ENCODE peak calls at places on chromosomes 5 and 9, in ten cellular contexts. W is GM23248, Y is transverse colon, P is lung, A is pancreas, S is right cardiac atrium, E is stomach, L is PC-9, V is body of pancreas, D is aorta. B is an unnamed sample. For H3K4me1 and H3K9me3, the result is how much of the 10 kb centered on the place peaks cover.

GRCh38 chr9:137396227-137396626 is 26.7 kb downstream of the EXD3 start:
- DNase-seq in E (no peak), V (no peak), P (no peak), Y (no peak), S (no peak), A (no peak), W (peak), L (no peak), D (no peak), B (no peak)

GRCh38 chr5:133397986-133398645 is 214.2 kb downstream of the FSTL4 start:
- DNase-seq in P (peak), A (no peak), S (no peak), Y (no peak), W (no peak), L (no peak), V (no peak), E (no peak), D (no peak), B (no peak)

GRCh38 chr9:110351009-110351467 is 13.4 kb upstream of the TXNDC8 start:
- DNase-seq in Y (no peak), V (no peak), L (peak), D (no peak), S (no peak), W (peak), P (no peak), E (no peak), A (no peak), B (peak)

GRCh38 chr9:70161414-70161732 is 97.4 kb upstream of the SMC5 start:
- DNase-seq in L (no peak), W (no peak), Y (no peak), S (no peak), P (no peak), E (no peak), A (no peak), V (no peak), D (no peak), B (no peak)

GRCh38 chr9:4137755-4138154 is 162.1 kb downstream of the GLIS3 start:
- DNase-seq in V (no peak), L (no peak), E (no peak), W (peak), A (no peak), Y (no peak), D (no peak), S (no peak), P (no peak), B (no peak)

GRCh38 chr9:21904371-21904770 is 89.8 kb downstream of the CDKN2A start:
- DNase-seq in L (no peak), Y (no peak), A (no peak), S (no peak), V (no peak), W (peak), D (no peak), E (no peak), P (no peak), B (no peak)

GRCh38 chr9:83154821-83155220 is 91.9 kb upstream of the RASEF start:
- DNase-seq in A (peak), V (peak), Y (no peak), D (no peak), L (no peak), S (no peak), P (no peak), E (no peak), W (no peak), B (no peak)

GRCh38 chr5:142969624-142970439 is 199.7 kb downstream of the ARHGAP26 start:
- DNase-seq in S (no peak), V (no peak), W (no peak), E (no peak), L (no peak), A (no peak), P (no peak), D (no peak), Y (no peak), B (no peak)

GRCh38 chr9:1702701-1703100 is 312.4 kb upstream of the SMARCA2 start:
- DNase-seq in E (no peak), W (no peak), L (no peak), S (no peak), P (no peak), A (no peak), Y (no peak), V (no peak), D (no peak), B (no peak)

GRCh38 chr5:923473-923873 is 30.8 kb downstream of the TRIP13 start:
- DNase-seq in P (peak), D (peak), A (peak), W (peak), S (peak), Y (peak), E (peak), L (peak), V (peak), B (peak)

GRCh38 chr9:136694163-136694864 is 7.1 kb upstream of the AGPAT2 start:
- DNase-seq in Y (peak), W (peak), A (peak), V (peak), D (peak), S (peak), E (peak), P (peak), L (peak), B (peak)

GRCh38 chr5:108418172-108418571 is 36.3 kb upstream of the FBXL17 start:
- DNase-seq in E (no peak), V (no peak), L (no peak), A (no peak), S (peak), Y (no peak), D (peak), P (no peak), W (peak), B (no peak)

GRCh38 chr9:89038354-89039091 is 47.3 kb downstream of the S1PR3 start:
- DNase-seq in E (no peak), Y (no peak), L (no peak), D (no peak), A (no peak), W (peak), P (no peak), S (peak), V (peak), B (peak)

GRCh38 chr5:16812911-16813310 is 123.2 kb downstream of the MYO10 start:
- DNase-seq in W (no peak), S (no peak), V (peak), L (peak), Y (peak), P (no peak), A (peak), D (no peak), E (peak), B (peak)

GRCh38 chr5:53825016-53825415 is 264.6 kb downstream of the NDUFS4 start:
- DNase-seq in Y (no peak), L (no peak), S (no peak), W (no peak), V (no peak), P (no peak), D (no peak), E (no peak), A (no peak), B (no peak)

GRCh38 chr9:14433841-14434511 is 120.0 kb upstream of the NFIB start:
- DNase-seq in A (peak), E (no peak), S (peak), D (no peak), Y (no peak), V (peak), L (peak), W (peak), P (no peak), B (no peak)

GRCh38 chr9:136093995-136094881 is 851 bp downstream of the NACC2 start:
- DNase-seq in L (peak), V (peak), A (peak), W (peak), E (peak), D (peak), P (peak), S (peak), Y (peak), B (peak)

GRCh38 chr5:85646641-85647040 is 971.1 kb upstream of the COX7C start:
- DNase-seq in E (no peak), L (no peak), W (no peak), P (no peak), Y (no peak), S (peak), D (no peak), A (no peak), V (no peak), B (no peak)

GRCh38 chr5:169421677-169422076 is 120.7 kb upstream of the SLIT3 start:
- DNase-seq in L (no peak), S (no peak), W (peak), Y (no peak), D (no peak), E (no peak), A (no peak), V (no peak), P (no peak), B (no peak)

GRCh38 chr9:121510766-121511555 is 11.3 kb upstream of the GGTA1 start:
- DNase-seq in L (no peak), V (no peak), E (no peak), S (peak), W (peak), P (no peak), A (no peak), Y (no peak), D (no peak), B (no peak)

GRCh38 chr9:93288891-93289883 is 105.2 kb downstream of the WNK2 start:
- DNase-seq in D (no peak), A (no peak), S (no peak), V (no peak), Y (no peak), P (peak), E (no peak), L (peak), W (peak), B (no peak)

GRCh38 chr5:124746916-124747769 is 704 bp upstream of the ZNF608 start:
- DNase-seq in A (peak), P (peak), L (peak), V (peak), D (peak), E (peak), Y (peak), W (peak), S (peak), B (peak)

GRCh38 chr5:55533806-55534435 is 843 bp downstream of the PLPP1 start:
- DNase-seq in W (peak), Y (peak), P (peak), D (no peak), A (no peak), S (no peak), V (peak), L (no peak), E (peak), B (peak)

GRCh38 chr5:169121631-169122420 is 179.1 kb downstream of the SLIT3 start:
- DNase-seq in A (no peak), D (no peak), E (no peak), Y (no peak), W (peak), S (no peak), L (no peak), V (no peak), P (no peak), B (no peak)

GRCh38 chr9:21070171-21070571 is 7.6 kb downstream of the IFNB1 start:
- DNase-seq in P (peak), W (peak), A (peak), S (peak), V (peak), L (peak), E (no peak), Y (peak), D (no peak), B (no peak)

GRCh38 chr5:168438349-168438748 is 47.9 kb upstream of the RARS1 start:
- DNase-seq in P (no peak), V (no peak), S (no peak), D (no peak), E (no peak), Y (no peak), L (no peak), A (no peak), W (no peak), B (no peak)

GRCh38 chr9:116646661-116647514 is 40.2 kb upstream of the TRIM32 start:
- DNase-seq in D (no peak), V (peak), E (no peak), L (peak), P (no peak), W (peak), Y (no peak), S (no peak), A (no peak), B (no peak)

GRCh38 chr9:19703702-19704101 is 85.1 kb downstream of the SLC24A2 start:
- DNase-seq in W (no peak), Y (no peak), A (no peak), V (no peak), P (no peak), D (no peak), E (no peak), L (no peak), S (no peak), B (no peak)

GRCh38 chr5:129547137-129547536 is 87.0 kb downstream of the ADAMTS19 start:
- DNase-seq in Y (no peak), V (no peak), P (no peak), W (no peak), L (no peak), E (no peak), D (no peak), A (no peak), S (no peak), B (no peak)

GRCh38 chr5:41223962-41224361 is 10.6 kb upstream of the C6 start:
- DNase-seq in W (no peak), A (no peak), V (no peak), D (no peak), E (no peak), S (no peak), L (no peak), P (no peak), Y (no peak), B (no peak)

GRCh38 chr9:114155967-114156294 is 594 bp downstream of the COL27A1 start:
- DNase-seq in L (no peak), Y (no peak), A (no peak), D (peak), V (no peak), P (no peak), W (peak), E (no peak), S (peak), B (no peak)

GRCh38 chr5:67465556-67466206 is 269.1 kb upstream of the CD180 start:
- DNase-seq in P (no peak), W (no peak), L (no peak), A (no peak), Y (no peak), S (no peak), V (no peak), E (no peak), D (no peak), B (no peak)

GRCh38 chr9:34579097-34579818 is 10.3 kb downstream of the CNTFR start:
- DNase-seq in D (no peak), L (no peak), W (no peak), V (no peak), Y (peak), E (no peak), P (no peak), S (peak), A (no peak), B (no peak)

GRCh38 chr5:154778534-154778933 is 23.4 kb downstream of the LARP1 start:
- DNase-seq in S (peak), D (no peak), W (no peak), P (no peak), A (no peak), E (no peak), L (no peak), Y (no peak), V (no peak), B (no peak)
- H3K4me1 ChIP-seq in S (under half), D (under half), W (under half), P (under half), A (under half), E (half or more), L (under half), Y (under half), V (half or more), B (under half)

GRCh38 chr9:122723690-122724089 is at the start of gene OR1L4:
- DNase-seq in E (no peak), L (no peak), W (no peak), Y (no peak), P (no peak), V (no peak), S (no peak), D (no peak), A (no peak), B (no peak)
- H3K9me3 ChIP-seq in E (half or more), L (under half), W (under half), Y (under half), P (under half), V (under half), S (under half), D (under half), A (under half), B (under half)

GRCh38 chr5:122099060-122099790 is 21.2 kb upstream of the LOX start:
- DNase-seq in A (no peak), V (no peak), P (no peak), L (peak), Y (no peak), E (no peak), S (no peak), W (peak), D (no peak), B (no peak)
- H3K4me1 ChIP-seq in A (under half), V (under half), P (under half), L (under half), Y (under half), E (under half), S (under half), W (under half), D (under half), B (under half)

DNA sequence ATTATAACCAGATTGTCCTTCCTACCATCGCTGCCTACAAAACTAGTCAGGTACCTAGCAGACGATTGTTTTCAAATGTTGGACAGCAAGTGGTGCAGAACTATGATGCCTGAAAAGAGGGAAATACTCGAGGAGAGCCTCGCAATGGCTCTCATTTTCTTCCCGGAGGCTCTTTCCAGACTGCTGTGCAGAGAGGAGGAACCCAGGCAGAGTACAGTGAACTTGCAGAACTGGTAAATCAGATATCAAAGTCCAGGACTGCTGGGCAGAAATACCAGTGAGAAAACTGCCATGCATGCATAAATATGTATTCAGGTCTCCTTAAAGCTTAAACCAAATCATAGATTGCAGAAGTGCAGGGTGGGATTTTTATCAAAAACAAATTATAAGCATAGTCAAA is 26.4 kb upstream of the UGT3A1 start:
- DNase-seq in E (no peak), V (peak), S (no peak), Y (peak), P (no peak), L (no peak), W (no peak), A (no peak), D (no peak), B (peak)
- H3K9me3 ChIP-seq in E (under half), V (under half), S (under half), Y (under half), P (under half), L (under half), W (under half), A (under half), D (under half), B (under half)

GRCh38 chr5:157253547-157253946 is 12.4 kb upstream of the CYFIP2 start:
- DNase-seq in W (peak), P (peak), D (no peak), V (peak), S (peak), Y (peak), A (peak), L (peak), E (peak), B (peak)

GRCh38 chr5:157259699-157260098 is 6.2 kb upstream of the CYFIP2 start:
- DNase-seq in E (no peak), D (no peak), L (no peak), V (no peak), S (no peak), P (no peak), Y (no peak), A (no peak), W (no peak), B (no peak)

GRCh38 chr5:157252741-157253465 is 13.0 kb upstream of the CYFIP2 start:
- DNase-seq in D (no peak), P (no peak), S (no peak), A (no peak), E (no peak), W (peak), Y (no peak), L (no peak), V (no peak), B (no peak)

GRCh38 chr5:157263586-157264090 is 2.3 kb upstream of the CYFIP2 start:
- DNase-seq in P (no peak), D (no peak), W (no peak), E (no peak), L (no peak), Y (no peak), V (no peak), S (no peak), A (no peak), B (no peak)

GRCh38 chr5:157258450-157258849 is 7.5 kb upstream of the CYFIP2 start:
- DNase-seq in V (no peak), D (no peak), S (no peak), E (no peak), A (no peak), W (no peak), L (no peak), Y (no peak), P (no peak), B (no peak)
- H3K4me1 ChIP-seq in V (under half), D (under half), S (under half), E (under half), A (under half), W (under half), L (under half), Y (under half), P (under half), B (under half)

GRCh38 chr5:158423623-158424200 is 564.8 kb upstream of the CLINT1 start:
- DNase-seq in A (no peak), S (no peak), L (no peak), P (no peak), W (no peak), D (no peak), V (no peak), E (no peak), Y (no peak), B (no peak)

GRCh38 chr5:158421329-158421728 is 562.4 kb upstream of the CLINT1 start:
- DNase-seq in P (no peak), Y (no peak), D (no peak), V (no peak), S (no peak), L (no peak), A (no peak), W (no peak), E (no peak), B (no peak)

DNA sequence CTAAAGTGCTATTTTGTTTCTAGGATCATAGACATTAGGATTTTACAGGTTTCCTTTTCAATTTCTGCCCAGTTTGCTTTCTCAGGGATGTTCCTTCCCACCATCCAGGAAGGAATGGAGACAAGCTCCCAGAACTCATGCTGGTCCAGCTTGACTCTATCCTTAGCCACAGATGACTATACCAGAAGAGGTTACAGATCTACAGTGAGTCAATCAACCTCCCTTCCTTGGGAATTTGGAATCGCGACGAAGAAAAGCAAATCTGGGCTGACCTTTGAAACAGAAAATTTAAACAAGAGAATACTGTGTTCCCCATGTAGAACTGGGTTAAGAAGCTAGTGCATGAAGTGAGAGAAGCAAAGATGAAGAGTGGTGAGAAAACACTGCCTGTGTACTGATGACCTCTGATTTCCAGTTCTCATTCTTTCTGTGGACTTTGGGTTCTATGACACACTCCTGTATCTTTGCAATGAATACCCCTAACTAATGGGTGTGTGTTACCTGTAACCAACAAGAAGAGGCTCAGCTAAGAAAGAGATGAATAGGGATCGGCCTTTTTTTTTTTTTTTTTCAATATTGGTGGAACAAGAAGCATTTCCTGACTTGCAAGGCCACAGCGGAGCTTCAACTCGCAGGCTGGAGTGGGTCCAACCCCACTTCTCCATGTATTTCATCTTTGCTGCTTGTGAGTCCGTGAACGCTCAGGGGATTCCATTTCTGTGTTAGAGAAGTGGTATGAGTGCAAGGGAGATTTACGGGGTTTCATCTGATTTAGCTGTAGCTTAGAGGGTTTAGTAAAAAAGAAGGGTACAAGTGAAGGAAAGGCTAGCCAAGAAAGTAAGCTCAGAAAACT is 563.9 kb upstream of the CLINT1 start:
- DNase-seq in D (no peak), W (no peak), Y (no peak), A (no peak), V (no peak), E (no peak), L (no peak), S (peak), P (no peak), B (no peak)
- H3K9me3 ChIP-seq in D (under half), W (under half), Y (under half), A (under half), V (under half), E (under half), L (under half), S (under half), P (under half), B (under half)

B was measured in colonic mucosa.